ENCODE peak calls at places on chromosomes 4 and X, in seven cellular contexts. P is RPMI8226; V is neural crest cell; H is EL; K is RWPE1; N is CD8-positive, alpha-beta memory T cell; C is H4. J is an unnamed sample.

GRCh38 chr4:80454561-80454960 is 119.0 kb downstream of the CFAP299 start:
- DNase-seq in P (no peak), V (no peak), H (no peak), K (no peak), N (no peak), C (no peak), J (no peak)

GRCh38 chr4:10201356-10202223 is 85.0 kb upstream of the WDR1 start:
- DNase-seq in P (no peak), V (no peak), H (no peak), K (no peak), N (no peak), C (peak; percentile 1), J (no peak)

GRCh38 chr4:140156529-140157171 is 2.7 kb upstream of the MAML3 start:
- DNase-seq in P (peak; percentile 51), V (no peak), H (no peak), K (no peak), N (no peak), C (no peak), J (no peak)

GRCh38 chr4:17385403-17385802 is 126.5 kb downstream of the QDPR start:
- DNase-seq in P (peak; percentile 66), V (no peak), H (peak; percentile 63), K (peak; percentile 3), N (no peak), C (peak; percentile 78), J (no peak)

GRCh38 chrX:43481601-43482000 is 174.5 kb upstream of the MAOA start:
- DNase-seq in P (no peak), V (peak; percentile 2), H (no peak), K (no peak), N (no peak), C (no peak), J (no peak)

GRCh38 chr4:169485791-169486742 is 126.3 kb downstream of the NEK1 start:
- DNase-seq in P (peak; percentile 17), V (peak; percentile 45), H (peak; percentile 63), K (peak; percentile 24), N (no peak), C (peak; percentile 42), J (no peak)

GRCh38 chr4:17630228-17630627 is 15.8 kb downstream of the MED28 start:
- DNase-seq in P (no peak), V (no peak), H (no peak), K (no peak), N (no peak), C (no peak), J (no peak)

GRCh38 chr4:87151730-87152129 is 68.7 kb downstream of the KLHL8 start:
- DNase-seq in P (no peak), V (no peak), H (peak; percentile 3), K (no peak), N (no peak), C (no peak), J (no peak)

GRCh38 chr4:184386271-184386781 is 88.0 kb downstream of the IRF2 start:
- DNase-seq in P (no peak), V (no peak), H (no peak), K (no peak), N (no peak), C (no peak), J (no peak)

GRCh38 chr4:181661090-181661489 is 582.1 kb upstream of the TENM3 start:
- DNase-seq in P (no peak), V (no peak), H (peak; percentile 76), K (peak; percentile 45), N (no peak), C (peak; percentile 16), J (no peak)

GRCh38 chr4:41935652-41936021 is 408 bp downstream of the TMEM33 start:
- DNase-seq in P (peak; percentile 18), V (no peak), H (peak; percentile 26), K (peak; percentile 23), N (no peak), C (no peak), J (no peak)

GRCh38 chr4:173878701-173879100 is 348.7 kb upstream of the HAND2 start:
- DNase-seq in P (no peak), V (no peak), H (no peak), K (no peak), N (no peak), C (no peak), J (no peak)

GRCh38 chr4:15757084-15757483 is 21.0 kb upstream of the CD38 start:
- DNase-seq in P (no peak), V (no peak), H (no peak), K (no peak), N (no peak), C (no peak), J (no peak)

GRCh38 chrX:14697453-14697852 is 168.1 kb downstream of the GLRA2 start:
- DNase-seq in P (peak; percentile 52), V (peak; percentile 21), H (peak; percentile 16), K (peak; percentile 4), N (no peak), C (peak; percentile 51), J (no peak)

GRCh38 chr4:184921456-184921855 is 95.7 kb upstream of the ACSL1 start:
- DNase-seq in P (no peak), V (no peak), H (no peak), K (no peak), N (no peak), C (no peak), J (no peak)

GRCh38 chr4:94412019-94413017 is 39.4 kb upstream of the PDLIM5 start:
- DNase-seq in P (peak; percentile 7), V (no peak), H (peak; percentile 79), K (peak; percentile 60), N (no peak), C (peak; percentile 65), J (no peak)

GRCh38 chr4:173333658-173334084 is 487 bp downstream of the HMGB2 start:
- DNase-seq in P (peak; percentile 39), V (no peak), H (peak; percentile 27), K (peak; percentile 8), N (peak; percentile 64), C (no peak), J (no peak)

GRCh38 chr4:126604273-126604867 is 1028.4 kb upstream of the INTU start:
- DNase-seq in P (peak; percentile 8), V (peak; percentile 23), H (peak; percentile 35), K (peak; percentile 44), N (no peak), C (peak; percentile 38), J (no peak)

GRCh38 chrX:12777670-12778069 is 13.5 kb upstream of the PRPS2 start:
- DNase-seq in P (no peak), V (no peak), H (no peak), K (no peak), N (no peak), C (no peak), J (no peak)

GRCh38 chr4:138320856-138321255 is 78.7 kb upstream of the SLC7A11 start:
- DNase-seq in P (no peak), V (no peak), H (no peak), K (no peak), N (no peak), C (no peak), J (no peak)

GRCh38 chr4:95170176-95170575 is 378.6 kb downstream of the UNC5C start:
- DNase-seq in P (no peak), V (no peak), H (no peak), K (no peak), N (no peak), C (no peak), J (no peak)

J was measured in AG04449.